ENCODE peak calls at places on chromosome 4, in seven cellular contexts. One of them, this sample, is unnamed.

GRCh38 chr4:38192516-38192915 is 232.3 kb downstream of the PTTG2 start:
- DNase-seq in HepG2: no peak
- DNase-seq in HCT116: no peak
- DNase-seq in SK-N-SH: no peak
- DNase-seq in GM12878: no peak
- DNase-seq in H1: no peak
- DNase-seq in K562: no peak
- DNase-seq in this sample: no peak

GRCh38 chr4:3366893-3367775 is 74.3 kb downstream of the RGS12 start:
- DNase-seq in HepG2: no peak
- DNase-seq in HCT116: no peak
- DNase-seq in SK-N-SH: peak; percentile 41
- DNase-seq in GM12878: no peak
- DNase-seq in H1: peak; percentile 56
- DNase-seq in K562: no peak
- DNase-seq in this sample: no peak

GRCh38 chr4:80265571-80266266 is 745 bp upstream of the FGF5 start:
- DNase-seq in HepG2: no peak
- DNase-seq in HCT116: no peak
- DNase-seq in SK-N-SH: peak; percentile 64
- DNase-seq in GM12878: no peak
- DNase-seq in H1: no peak
- DNase-seq in K562: peak; percentile 49
- DNase-seq in this sample: no peak

GRCh38 chr4:143482753-143483362 is 30.6 kb upstream of the SMARCA5 start:
- DNase-seq in HepG2: peak; percentile 16
- DNase-seq in HCT116: peak; percentile 28
- DNase-seq in SK-N-SH: peak; percentile 25
- DNase-seq in GM12878: no peak
- DNase-seq in H1: no peak
- DNase-seq in K562: peak; percentile 33
- DNase-seq in this sample: peak; percentile 1

GRCh38 chr4:112284662-112285411 is 867 bp downstream of the TIFA start:
- DNase-seq in HepG2: no peak
- DNase-seq in HCT116: no peak
- DNase-seq in SK-N-SH: peak; percentile 64
- DNase-seq in GM12878: no peak
- DNase-seq in H1: no peak
- DNase-seq in K562: peak; percentile 46
- DNase-seq in this sample: no peak

GRCh38 chr4:119623025-119623424 is 5.6 kb downstream of the PDE5A start:
- DNase-seq in HepG2: no peak
- DNase-seq in HCT116: no peak
- DNase-seq in SK-N-SH: no peak
- DNase-seq in GM12878: no peak
- DNase-seq in H1: no peak
- DNase-seq in K562: no peak
- DNase-seq in this sample: no peak

GRCh38 chr4:17770845-17771244 is 10.6 kb downstream of the FAM184B start:
- DNase-seq in HepG2: no peak
- DNase-seq in HCT116: no peak
- DNase-seq in SK-N-SH: no peak
- DNase-seq in GM12878: no peak
- DNase-seq in H1: no peak
- DNase-seq in K562: no peak
- DNase-seq in this sample: no peak

GRCh38 chr4:184053476-184053875 is 148.4 kb downstream of the STOX2 start:
- DNase-seq in HepG2: no peak
- DNase-seq in HCT116: no peak
- DNase-seq in SK-N-SH: no peak
- DNase-seq in GM12878: no peak
- DNase-seq in H1: no peak
- DNase-seq in K562: no peak
- DNase-seq in this sample: no peak

GRCh38 chr4:98987720-98988119 is 7.8 kb upstream of the METAP1 start:
- DNase-seq in HepG2: no peak
- DNase-seq in HCT116: no peak
- DNase-seq in SK-N-SH: no peak
- DNase-seq in GM12878: no peak
- DNase-seq in H1: no peak
- DNase-seq in K562: peak; percentile 14
- DNase-seq in this sample: no peak

GRCh38 chr4:56976878-56977320 is 507 bp downstream of the NOA1 start:
- DNase-seq in HepG2: peak; percentile 26
- DNase-seq in HCT116: peak; percentile 19
- DNase-seq in SK-N-SH: peak; percentile 74
- DNase-seq in GM12878: no peak
- DNase-seq in H1: peak; percentile 78
- DNase-seq in K562: peak; percentile 41
- DNase-seq in this sample: no peak

GRCh38 chr4:109850601-109851000 is 2.7 kb downstream of the LRIT3 start:
- DNase-seq in HepG2: no peak
- DNase-seq in HCT116: no peak
- DNase-seq in SK-N-SH: no peak
- DNase-seq in GM12878: no peak
- DNase-seq in H1: no peak
- DNase-seq in K562: no peak
- DNase-seq in this sample: no peak

GRCh38 chr4:4784379-4784778 is 75.1 kb upstream of the MSX1 start:
- DNase-seq in HepG2: no peak
- DNase-seq in HCT116: no peak
- DNase-seq in SK-N-SH: peak; percentile 87
- DNase-seq in GM12878: no peak
- DNase-seq in H1: no peak
- DNase-seq in K562: no peak
- DNase-seq in this sample: no peak

GRCh38 chr4:98794565-98795205 is 134.2 kb downstream of the EIF4E start:
- DNase-seq in HepG2: no peak
- DNase-seq in HCT116: no peak
- DNase-seq in SK-N-SH: no peak
- DNase-seq in GM12878: no peak
- DNase-seq in H1: no peak
- DNase-seq in K562: peak; percentile 80
- DNase-seq in this sample: no peak

GRCh38 chr4:113806850-113807249 is 45.3 kb upstream of the CAMK2D start:
- DNase-seq in HepG2: no peak
- DNase-seq in HCT116: no peak
- DNase-seq in SK-N-SH: no peak
- DNase-seq in GM12878: no peak
- DNase-seq in H1: no peak
- DNase-seq in K562: no peak
- DNase-seq in this sample: no peak

GRCh38 chr4:19684079-19684478 is 567.6 kb upstream of the SLIT2 start:
- DNase-seq in HepG2: no peak
- DNase-seq in HCT116: no peak
- DNase-seq in SK-N-SH: no peak
- DNase-seq in GM12878: no peak
- DNase-seq in H1: no peak
- DNase-seq in K562: no peak
- DNase-seq in this sample: no peak

GRCh38 chr4:15702941-15703403 is at the start of gene BST1:
- DNase-seq in HepG2: no peak
- DNase-seq in HCT116: no peak
- DNase-seq in SK-N-SH: peak; percentile 81
- DNase-seq in GM12878: no peak
- DNase-seq in H1: no peak
- DNase-seq in K562: no peak
- DNase-seq in this sample: no peak

GRCh38 chr4:159455675-159456235 is 352.9 kb downstream of the RAPGEF2 start:
- DNase-seq in HepG2: peak; percentile 49
- DNase-seq in HCT116: peak; percentile 31
- DNase-seq in SK-N-SH: peak; percentile 68
- DNase-seq in GM12878: no peak
- DNase-seq in H1: no peak
- DNase-seq in K562: peak; percentile 72
- DNase-seq in this sample: peak; percentile 29

GRCh38 chr4:71411976-71412375 is 73.2 kb downstream of the SLC4A4 start:
- DNase-seq in HepG2: no peak
- DNase-seq in HCT116: no peak
- DNase-seq in SK-N-SH: no peak
- DNase-seq in GM12878: no peak
- DNase-seq in H1: no peak
- DNase-seq in K562: no peak
- DNase-seq in this sample: no peak

GRCh38 chr4:161573836-161574235 is 590.0 kb downstream of the FSTL5 start:
- DNase-seq in HepG2: no peak
- DNase-seq in HCT116: no peak
- DNase-seq in SK-N-SH: no peak
- DNase-seq in GM12878: no peak
- DNase-seq in H1: no peak
- DNase-seq in K562: no peak
- DNase-seq in this sample: no peak

GRCh38 chr4:116302990-116303735 is 782.2 kb downstream of the TRAM1L1 start:
- DNase-seq in HepG2: no peak
- DNase-seq in HCT116: no peak
- DNase-seq in SK-N-SH: no peak
- DNase-seq in GM12878: no peak
- DNase-seq in H1: no peak
- DNase-seq in K562: no peak
- DNase-seq in this sample: no peak

GRCh38 chr4:138217567-138217966 is 24.6 kb downstream of the SLC7A11 start:
- DNase-seq in HepG2: no peak
- DNase-seq in HCT116: no peak
- DNase-seq in SK-N-SH: no peak
- DNase-seq in GM12878: no peak
- DNase-seq in H1: no peak
- DNase-seq in K562: no peak
- DNase-seq in this sample: no peak

DNA sequence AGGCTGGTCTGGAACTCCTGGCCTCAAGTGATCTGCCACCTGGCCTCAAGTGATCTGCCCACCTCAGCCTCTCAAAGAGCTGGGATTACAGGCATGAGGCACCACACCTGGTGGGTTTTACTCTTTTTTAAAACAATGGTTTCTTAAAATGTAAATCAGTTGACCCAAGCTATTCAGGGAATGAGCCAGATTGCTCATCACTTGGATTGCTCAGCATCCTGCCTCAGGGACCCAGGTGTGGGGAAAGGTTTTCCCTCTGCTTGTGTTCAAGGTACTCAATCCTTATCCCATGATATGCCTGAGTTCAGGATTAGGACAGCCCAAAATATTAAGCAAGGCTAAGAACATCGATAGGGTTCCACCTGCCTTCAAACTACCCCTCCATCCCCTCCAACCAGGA is 67.4 kb downstream of the CHRNA9 start:
- DNase-seq in HepG2: no peak
- DNase-seq in HCT116: no peak
- DNase-seq in SK-N-SH: no peak
- DNase-seq in GM12878: no peak
- DNase-seq in H1: no peak
- DNase-seq in K562: no peak
- DNase-seq in this sample: no peak
- TF ChIP-seq JUND in HepG2: no peak
- TF ChIP-seq JUND in HCT116: no peak
- TF ChIP-seq JUND in SK-N-SH: no peak
- TF ChIP-seq JUND in GM12878: no peak
- TF ChIP-seq JUND in H1: no peak
- TF ChIP-seq JUND in K562: no peak
- TF ChIP-seq JUND in this sample: no peak

GRCh38 chr4:21858971-21859370 is 89.6 kb downstream of the KCNIP4 start:
- DNase-seq in HepG2: no peak
- DNase-seq in HCT116: no peak
- DNase-seq in SK-N-SH: no peak
- DNase-seq in GM12878: no peak
- DNase-seq in H1: no peak
- DNase-seq in K562: no peak
- DNase-seq in this sample: no peak

GRCh38 chr4:21856301-21856700 is 92.3 kb downstream of the KCNIP4 start:
- DNase-seq in HepG2: no peak
- DNase-seq in HCT116: no peak
- DNase-seq in SK-N-SH: no peak
- DNase-seq in GM12878: no peak
- DNase-seq in H1: no peak
- DNase-seq in K562: no peak
- DNase-seq in this sample: no peak

DNA sequence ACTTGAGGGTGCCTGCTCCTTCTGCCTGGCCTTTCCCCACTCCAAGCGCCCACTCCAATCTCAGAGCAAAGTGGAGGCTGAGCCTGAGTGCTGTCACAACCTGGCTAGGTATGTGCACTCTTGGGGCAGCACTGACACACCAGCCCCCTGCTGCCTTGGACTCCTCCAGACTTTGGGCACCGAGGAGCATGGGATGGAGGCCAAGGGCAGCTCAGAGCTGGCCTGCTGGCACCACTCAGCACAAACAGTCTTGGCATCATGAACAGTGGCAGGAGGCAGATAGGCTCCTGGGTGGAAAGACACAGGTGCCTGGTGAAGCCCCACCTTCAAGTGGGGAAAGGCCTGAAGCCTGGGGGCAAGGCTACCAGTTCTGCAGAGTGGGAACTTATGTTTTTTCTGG is 91.8 kb downstream of the KCNIP4 start:
- DNase-seq in HepG2: no peak
- DNase-seq in HCT116: no peak
- DNase-seq in SK-N-SH: no peak
- DNase-seq in GM12878: no peak
- DNase-seq in H1: no peak
- DNase-seq in K562: no peak
- DNase-seq in this sample: no peak
- TF ChIP-seq JUND in HepG2: no peak
- TF ChIP-seq JUND in HCT116: no peak
- TF ChIP-seq JUND in SK-N-SH: no peak
- TF ChIP-seq JUND in GM12878: no peak
- TF ChIP-seq JUND in H1: no peak
- TF ChIP-seq JUND in K562: no peak
- TF ChIP-seq JUND in this sample: no peak

DNA sequence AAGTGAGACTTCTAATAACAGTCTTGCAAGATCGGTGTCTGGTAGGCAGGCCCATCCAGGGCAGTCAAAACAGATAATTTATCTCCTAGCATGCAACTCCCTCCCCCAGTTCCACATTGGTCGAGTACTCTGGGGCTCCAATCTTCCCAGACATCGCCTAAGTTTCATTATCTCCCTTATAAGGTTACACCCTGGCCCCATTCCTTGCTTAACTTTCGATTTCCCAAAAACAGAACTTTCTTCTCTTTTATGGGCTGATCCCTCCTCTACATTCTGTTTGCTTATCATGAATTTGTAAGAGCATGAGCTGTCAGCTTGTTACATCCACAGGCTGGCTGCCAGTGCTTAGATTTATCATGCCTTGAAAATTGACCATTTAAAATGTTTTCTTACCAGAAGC is 471.3 kb downstream of the TECRL start:
- DNase-seq in HepG2: no peak
- DNase-seq in HCT116: no peak
- DNase-seq in SK-N-SH: no peak
- DNase-seq in GM12878: no peak
- DNase-seq in H1: no peak
- DNase-seq in K562: no peak
- DNase-seq in this sample: no peak
- TF ChIP-seq JUND in HepG2: no peak
- TF ChIP-seq JUND in HCT116: no peak
- TF ChIP-seq JUND in SK-N-SH: no peak
- TF ChIP-seq JUND in GM12878: no peak
- TF ChIP-seq JUND in H1: no peak
- TF ChIP-seq JUND in K562: no peak
- TF ChIP-seq JUND in this sample: no peak

DNA sequence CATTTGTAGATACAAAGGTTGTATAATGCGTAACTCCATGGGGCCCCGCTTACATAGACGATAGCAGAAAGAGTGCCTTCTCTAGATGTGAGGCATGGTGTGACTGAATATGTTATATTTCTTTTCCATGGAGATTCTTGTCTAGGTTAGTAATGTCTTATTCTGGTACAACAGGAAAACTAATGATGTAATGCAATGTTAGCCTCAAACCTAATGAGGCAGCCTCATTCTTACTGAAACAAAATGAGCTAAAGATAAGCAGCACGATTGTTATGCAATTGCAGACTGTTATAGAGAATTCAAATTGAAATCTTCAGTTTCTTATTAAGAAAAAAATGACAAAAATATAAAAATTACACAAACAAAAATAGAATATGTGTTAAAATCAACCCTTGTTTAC is 171.1 kb upstream of the ANKRD50 start:
- DNase-seq in HepG2: no peak
- DNase-seq in HCT116: no peak
- DNase-seq in SK-N-SH: no peak
- DNase-seq in GM12878: no peak
- DNase-seq in H1: no peak
- DNase-seq in K562: no peak
- DNase-seq in this sample: no peak
- TF ChIP-seq JUND in HepG2: no peak
- TF ChIP-seq JUND in HCT116: no peak
- TF ChIP-seq JUND in SK-N-SH: no peak
- TF ChIP-seq JUND in GM12878: no peak
- TF ChIP-seq JUND in H1: no peak
- TF ChIP-seq JUND in K562: no peak
- TF ChIP-seq JUND in this sample: no peak